ENCODE peak calls at places on chromosome 20, in eight cellular contexts. One of them, this sample, is unnamed.

GRCh38 chr20:45124365-45124764 is at the start of gene WFDC12:
- DNase-seq in adrenal gland: no peak
- DNase-seq in AG10803: no peak
- DNase-seq in MG63: no peak
- DNase-seq in mesendoderm: no peak
- DNase-seq in gastrocnemius medialis: no peak
- DNase-seq in fibroblast of lung: no peak
- DNase-seq in A549: no peak
- DNase-seq in this sample: no peak

GRCh38 chr20:45469336-45470261 is at the start of gene WFDC2:
- DNase-seq in adrenal gland: no peak
- DNase-seq in mesendoderm: peak; percentile 67
- DNase-seq in AG10803: no peak
- DNase-seq in MG63: no peak
- DNase-seq in fibroblast of lung: no peak
- DNase-seq in gastrocnemius medialis: no peak
- DNase-seq in A549: no peak
- DNase-seq in this sample: no peak

GRCh38 chr20:63636752-63637633 is 10.1 kb upstream of the GMEB2 start:
- DNase-seq in AG10803: peak; percentile 32
- DNase-seq in MG63: no peak
- DNase-seq in fibroblast of lung: peak; percentile 9
- DNase-seq in gastrocnemius medialis: no peak
- DNase-seq in mesendoderm: no peak
- DNase-seq in adrenal gland: no peak
- DNase-seq in A549: no peak
- DNase-seq in this sample: no peak

GRCh38 chr20:17841751-17842191 is 126.8 kb downstream of the SNX5 start:
- DNase-seq in mesendoderm: no peak
- DNase-seq in AG10803: peak; percentile 84
- DNase-seq in MG63: peak; percentile 28
- DNase-seq in fibroblast of lung: peak; percentile 72
- DNase-seq in A549: no peak
- DNase-seq in gastrocnemius medialis: peak; percentile 41
- DNase-seq in adrenal gland: no peak
- DNase-seq in this sample: peak; percentile 88

GRCh38 chr20:12967932-12968331 is 40.8 kb upstream of the SPTLC3 start:
- DNase-seq in mesendoderm: no peak
- DNase-seq in fibroblast of lung: no peak
- DNase-seq in MG63: no peak
- DNase-seq in AG10803: no peak
- DNase-seq in A549: no peak
- DNase-seq in gastrocnemius medialis: no peak
- DNase-seq in adrenal gland: no peak
- DNase-seq in this sample: no peak

GRCh38 chr20:56916345-56916622 is 287.2 kb downstream of the TFAP2C start:
- DNase-seq in MG63: no peak
- DNase-seq in AG10803: no peak
- DNase-seq in A549: no peak
- DNase-seq in fibroblast of lung: no peak
- DNase-seq in adrenal gland: no peak
- DNase-seq in mesendoderm: no peak
- DNase-seq in gastrocnemius medialis: no peak
- DNase-seq in this sample: no peak

GRCh38 chr20:50504231-50504823 is 5.9 kb upstream of the PTPN1 start:
- DNase-seq in fibroblast of lung: no peak
- DNase-seq in adrenal gland: no peak
- DNase-seq in MG63: no peak
- DNase-seq in AG10803: no peak
- DNase-seq in A549: no peak
- DNase-seq in gastrocnemius medialis: no peak
- DNase-seq in mesendoderm: peak; percentile 44
- DNase-seq in this sample: peak; percentile 86

GRCh38 chr20:44600758-44601562 is 18.6 kb downstream of the PKIG start:
- DNase-seq in adrenal gland: peak; percentile 61
- DNase-seq in mesendoderm: no peak
- DNase-seq in A549: no peak
- DNase-seq in AG10803: peak; percentile 54
- DNase-seq in fibroblast of lung: peak; percentile 58
- DNase-seq in gastrocnemius medialis: no peak
- DNase-seq in MG63: peak; percentile 56
- DNase-seq in this sample: no peak

GRCh38 chr20:45781391-45781931 is 10.2 kb downstream of the WFDC3 start:
- DNase-seq in adrenal gland: no peak
- DNase-seq in MG63: peak; percentile 76
- DNase-seq in A549: no peak
- DNase-seq in fibroblast of lung: peak; percentile 96
- DNase-seq in gastrocnemius medialis: no peak
- DNase-seq in AG10803: peak; percentile 92
- DNase-seq in mesendoderm: no peak
- DNase-seq in this sample: peak; percentile 99

GRCh38 chr20:12722096-12722495 is 286.7 kb upstream of the SPTLC3 start:
- DNase-seq in mesendoderm: peak; percentile 48
- DNase-seq in MG63: no peak
- DNase-seq in adrenal gland: no peak
- DNase-seq in A549: no peak
- DNase-seq in gastrocnemius medialis: no peak
- DNase-seq in fibroblast of lung: no peak
- DNase-seq in AG10803: no peak
- DNase-seq in this sample: no peak

GRCh38 chr20:17611540-17612286 is 41.8 kb downstream of the DSTN start:
- DNase-seq in mesendoderm: no peak
- DNase-seq in fibroblast of lung: peak; percentile 21
- DNase-seq in A549: peak; percentile 31
- DNase-seq in MG63: no peak
- DNase-seq in AG10803: peak; percentile 33
- DNase-seq in adrenal gland: no peak
- DNase-seq in gastrocnemius medialis: no peak
- DNase-seq in this sample: peak; percentile 21

GRCh38 chr20:46011631-46012482 is 3.1 kb downstream of the MMP9 start:
- DNase-seq in adrenal gland: peak; percentile 40
- DNase-seq in A549: peak; percentile 38
- DNase-seq in AG10803: peak; percentile 10
- DNase-seq in gastrocnemius medialis: no peak
- DNase-seq in mesendoderm: peak; percentile 95
- DNase-seq in fibroblast of lung: peak; percentile 28
- DNase-seq in MG63: peak; percentile 77
- DNase-seq in this sample: peak; percentile 22

GRCh38 chr20:14561733-14562132 is 224.3 kb upstream of the FLRT3 start:
- DNase-seq in mesendoderm: no peak
- DNase-seq in MG63: no peak
- DNase-seq in adrenal gland: no peak
- DNase-seq in AG10803: peak; percentile 62
- DNase-seq in fibroblast of lung: peak; percentile 7
- DNase-seq in A549: no peak
- DNase-seq in gastrocnemius medialis: no peak
- DNase-seq in this sample: peak; percentile 43

GRCh38 chr20:59600472-59600871 is 3.9 kb upstream of the PHACTR3 start:
- DNase-seq in gastrocnemius medialis: no peak
- DNase-seq in adrenal gland: no peak
- DNase-seq in MG63: no peak
- DNase-seq in AG10803: no peak
- DNase-seq in fibroblast of lung: no peak
- DNase-seq in A549: no peak
- DNase-seq in mesendoderm: no peak
- DNase-seq in this sample: no peak

GRCh38 chr20:52454660-52455059 is 263.1 kb upstream of the ZFP64 start:
- DNase-seq in MG63: peak; percentile 54
- DNase-seq in AG10803: peak; percentile 78
- DNase-seq in mesendoderm: no peak
- DNase-seq in gastrocnemius medialis: no peak
- DNase-seq in A549: no peak
- DNase-seq in fibroblast of lung: peak; percentile 90
- DNase-seq in adrenal gland: no peak
- DNase-seq in this sample: peak; percentile 49

GRCh38 chr20:14866841-14867514 is 529.6 kb upstream of the FLRT3 start:
- DNase-seq in fibroblast of lung: no peak
- DNase-seq in AG10803: no peak
- DNase-seq in A549: no peak
- DNase-seq in adrenal gland: no peak
- DNase-seq in MG63: no peak
- DNase-seq in mesendoderm: no peak
- DNase-seq in gastrocnemius medialis: no peak
- DNase-seq in this sample: no peak

GRCh38 chr20:49866051-49866450 is 49.3 kb downstream of the SPATA2 start:
- DNase-seq in AG10803: peak; percentile 98
- DNase-seq in mesendoderm: no peak
- DNase-seq in adrenal gland: no peak
- DNase-seq in MG63: no peak
- DNase-seq in fibroblast of lung: no peak
- DNase-seq in A549: no peak
- DNase-seq in gastrocnemius medialis: no peak
- DNase-seq in this sample: peak; percentile 95

DNA sequence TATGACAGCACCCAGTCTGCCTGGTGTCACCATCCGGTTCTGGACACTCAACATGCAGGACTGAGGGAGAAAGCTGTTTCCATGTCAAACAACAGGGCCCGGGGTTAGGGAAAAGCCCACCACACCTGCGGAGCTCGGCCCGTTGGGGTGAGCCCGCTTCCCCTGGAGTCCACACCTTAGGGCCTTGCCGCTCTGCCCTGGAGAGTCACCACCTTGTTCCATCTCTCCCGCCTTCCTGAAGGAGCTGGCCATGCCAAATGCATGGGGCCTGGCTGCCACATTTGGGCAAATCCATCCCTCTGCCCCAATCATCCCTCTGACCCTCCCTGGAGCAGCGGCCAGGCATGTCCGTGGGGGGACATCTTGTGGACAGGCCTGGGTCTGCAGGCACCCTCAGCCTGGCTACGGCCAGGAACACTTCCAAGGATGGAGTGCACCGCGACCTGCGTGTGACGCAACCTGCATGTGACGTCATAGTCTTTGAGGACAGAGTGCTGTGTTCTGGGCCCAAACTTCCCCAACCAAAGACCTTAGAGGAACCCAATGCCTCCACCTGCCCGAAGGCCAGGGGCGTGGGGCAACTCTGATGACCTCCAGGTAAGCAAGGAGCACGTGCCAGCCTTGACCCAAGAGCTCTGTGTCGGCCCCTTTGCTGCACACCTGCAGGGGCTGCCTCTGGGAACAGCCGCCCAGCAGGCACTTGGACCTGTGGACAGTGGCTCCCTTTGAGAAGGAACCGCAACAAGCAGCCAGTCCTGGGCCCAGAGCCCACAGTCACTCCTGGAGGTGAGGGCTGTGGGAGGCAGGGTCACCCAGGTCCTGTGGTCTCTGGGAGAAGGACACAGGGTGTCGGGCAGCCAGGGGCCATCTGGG is 1.7 kb downstream of the CABLES2 start:
- DNase-seq in fibroblast of lung: peak; percentile 54
- DNase-seq in mesendoderm: peak; percentile 69
- DNase-seq in gastrocnemius medialis: no peak
- DNase-seq in adrenal gland: peak; percentile 49
- DNase-seq in A549: peak; percentile 43
- DNase-seq in AG10803: peak; percentile 47
- DNase-seq in MG63: peak; percentile 34
- DNase-seq in this sample: peak; percentile 73
- H3K4me3 ChIP-seq in fibroblast of lung: no peak overlapping the region
- H3K4me3 ChIP-seq in mesendoderm: no peak overlapping the region
- H3K4me3 ChIP-seq in gastrocnemius medialis: no peak overlapping the region
- H3K4me3 ChIP-seq in adrenal gland: no peak overlapping the region
- H3K4me3 ChIP-seq in A549: no peak overlapping the region
- H3K4me3 ChIP-seq in AG10803: no peak overlapping the region
- H3K4me3 ChIP-seq in MG63: peak overlapping the region; percentile 68
- H3K4me3 ChIP-seq in this sample: no peak overlapping the region

GRCh38 chr20:1537731-1538058 is 19.8 kb downstream of the SIRPD start:
- DNase-seq in MG63: no peak
- DNase-seq in fibroblast of lung: no peak
- DNase-seq in gastrocnemius medialis: peak; percentile 12
- DNase-seq in AG10803: no peak
- DNase-seq in adrenal gland: peak; percentile 26
- DNase-seq in A549: no peak
- DNase-seq in mesendoderm: no peak
- DNase-seq in this sample: no peak

GRCh38 chr20:1536893-1537730 is 20.4 kb downstream of the SIRPD start:
- DNase-seq in fibroblast of lung: no peak
- DNase-seq in mesendoderm: no peak
- DNase-seq in gastrocnemius medialis: no peak
- DNase-seq in MG63: no peak
- DNase-seq in AG10803: no peak
- DNase-seq in A549: no peak
- DNase-seq in adrenal gland: no peak
- DNase-seq in this sample: no peak

GRCh38 chr20:1533059-1533458 is 24.4 kb downstream of the SIRPD start:
- DNase-seq in adrenal gland: no peak
- DNase-seq in AG10803: no peak
- DNase-seq in A549: no peak
- DNase-seq in gastrocnemius medialis: no peak
- DNase-seq in MG63: no peak
- DNase-seq in fibroblast of lung: no peak
- DNase-seq in mesendoderm: peak; percentile 38
- DNase-seq in this sample: no peak

GRCh38 chr20:1538655-1539054 is 18.9 kb downstream of the SIRPD start:
- DNase-seq in MG63: no peak
- DNase-seq in mesendoderm: no peak
- DNase-seq in fibroblast of lung: no peak
- DNase-seq in A549: no peak
- DNase-seq in adrenal gland: no peak
- DNase-seq in AG10803: no peak
- DNase-seq in gastrocnemius medialis: no peak
- DNase-seq in this sample: no peak

GRCh38 chr20:1535420-1536175 is 21.9 kb downstream of the SIRPD start:
- DNase-seq in adrenal gland: no peak
- DNase-seq in AG10803: no peak
- DNase-seq in mesendoderm: no peak
- DNase-seq in gastrocnemius medialis: no peak
- DNase-seq in MG63: no peak
- DNase-seq in fibroblast of lung: no peak
- DNase-seq in A549: no peak
- DNase-seq in this sample: no peak
- H3K4me3 ChIP-seq in adrenal gland: no peak overlapping the region
- H3K4me3 ChIP-seq in AG10803: no peak overlapping the region
- H3K4me3 ChIP-seq in mesendoderm: no peak overlapping the region
- H3K4me3 ChIP-seq in gastrocnemius medialis: no peak overlapping the region
- H3K4me3 ChIP-seq in MG63: no peak overlapping the region
- H3K4me3 ChIP-seq in fibroblast of lung: no peak overlapping the region
- H3K4me3 ChIP-seq in A549: no peak overlapping the region
- H3K4me3 ChIP-seq in this sample: no peak overlapping the region

GRCh38 chr20:26135325-26136110 is 438.9 kb upstream of the ZNF337 start:
- DNase-seq in MG63: no peak
- DNase-seq in fibroblast of lung: no peak
- DNase-seq in mesendoderm: no peak
- DNase-seq in AG10803: no peak
- DNase-seq in gastrocnemius medialis: no peak
- DNase-seq in adrenal gland: no peak
- DNase-seq in A549: no peak
- DNase-seq in this sample: no peak
- H3K4me3 ChIP-seq in MG63: no peak overlapping the region
- H3K4me3 ChIP-seq in fibroblast of lung: no peak overlapping the region
- H3K4me3 ChIP-seq in mesendoderm: no peak overlapping the region
- H3K4me3 ChIP-seq in AG10803: no peak overlapping the region
- H3K4me3 ChIP-seq in gastrocnemius medialis: no peak overlapping the region
- H3K4me3 ChIP-seq in adrenal gland: no peak overlapping the region
- H3K4me3 ChIP-seq in A549: no peak overlapping the region
- H3K4me3 ChIP-seq in this sample: no peak overlapping the region

DNA sequence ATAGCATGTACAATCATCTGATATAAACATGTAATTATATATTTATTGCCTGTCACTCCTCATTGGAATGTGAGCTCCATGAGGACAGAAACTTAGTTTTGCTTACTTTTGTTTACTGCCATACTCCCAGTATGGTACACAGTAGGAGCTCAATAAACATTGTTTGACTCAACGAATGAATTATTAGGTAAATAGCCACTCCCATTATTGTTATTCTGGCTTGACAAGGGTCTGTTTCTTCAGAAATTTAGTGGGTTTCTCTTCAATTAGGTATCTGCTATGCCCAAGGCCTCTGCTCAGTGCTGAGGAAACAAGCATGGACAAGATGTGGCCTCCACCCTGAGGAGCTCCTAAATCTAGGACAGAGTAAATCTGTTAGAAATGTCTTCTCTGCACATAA is 6.3 kb downstream of the BCL2L1 start:
- DNase-seq in adrenal gland: no peak
- DNase-seq in fibroblast of lung: no peak
- DNase-seq in AG10803: no peak
- DNase-seq in A549: no peak
- DNase-seq in mesendoderm: no peak
- DNase-seq in MG63: no peak
- DNase-seq in gastrocnemius medialis: no peak
- DNase-seq in this sample: no peak
- H3K4me3 ChIP-seq in adrenal gland: no peak overlapping the region
- H3K4me3 ChIP-seq in fibroblast of lung: no peak overlapping the region
- H3K4me3 ChIP-seq in AG10803: no peak overlapping the region
- H3K4me3 ChIP-seq in A549: peak overlapping the region; percentile 68
- H3K4me3 ChIP-seq in mesendoderm: no peak overlapping the region
- H3K4me3 ChIP-seq in MG63: no peak overlapping the region
- H3K4me3 ChIP-seq in gastrocnemius medialis: peak overlapping the region; percentile 76
- H3K4me3 ChIP-seq in this sample: no peak overlapping the region